ENCODE peak calls at places on chromosomes 3 and 15, in seven cellular contexts. R, L, D, T, U, V and I are unnamed samples. For H4K20me1, the result is how much of the 10 kb centered on the place peaks cover.

GRCh38 chr3:183400352-183400751 is 28.1 kb downstream of the MCF2L2 start:
- DNase-seq in R (no peak), L (no peak), D (no peak), T (peak), U (no peak), V (peak), I (no peak)

GRCh38 chr3:195183071-195183776 is 87.7 kb downstream of the XXYLT1 start:
- DNase-seq in R (no peak), L (no peak), D (no peak), T (no peak), U (no peak), V (no peak), I (no peak)

GRCh38 chr15:92884459-92884812 is 15.7 kb upstream of the CHD2 start:
- DNase-seq in R (no peak), L (no peak), D (no peak), T (no peak), U (no peak), V (no peak), I (no peak)

GRCh38 chr3:57006949-57007419 is 53.5 kb upstream of the SPATA12 start:
- DNase-seq in R (peak), L (peak), D (peak), T (no peak), U (peak), V (peak), I (peak)

GRCh38 chr3:161884830-161885229 is 388.2 kb downstream of the OTOL1 start:
- DNase-seq in R (no peak), L (no peak), D (no peak), T (no peak), U (no peak), V (no peak), I (no peak)

GRCh38 chr3:180280601-180281000 is 243.9 kb upstream of the PEX5L start:
- DNase-seq in R (no peak), L (peak), D (no peak), T (no peak), U (no peak), V (no peak), I (no peak)

GRCh38 chr15:71501344-71502128 is 308.8 kb upstream of the NR2E3 start:
- DNase-seq in R (no peak), L (no peak), D (no peak), T (no peak), U (no peak), V (no peak), I (no peak)

GRCh38 chr3:134769469-134769868 is 25.6 kb upstream of the EPHB1 start:
- DNase-seq in R (no peak), L (no peak), D (no peak), T (no peak), U (no peak), V (no peak), I (no peak)

GRCh38 chr15:78241017-78241416 is 6.7 kb upstream of the ACSBG1 start:
- DNase-seq in R (peak), L (peak), D (peak), T (peak), U (peak), V (peak), I (no peak)

GRCh38 chr15:76682259-76682658 is 222.9 kb downstream of the SCAPER start:
- DNase-seq in R (no peak), L (no peak), D (no peak), T (no peak), U (no peak), V (no peak), I (no peak)

GRCh38 chr3:112101946-112102345 is 15.8 kb downstream of the C3orf52 start:
- DNase-seq in R (no peak), L (peak), D (no peak), T (no peak), U (no peak), V (no peak), I (peak)

GRCh38 chr3:118810499-118811035 is 224.1 kb downstream of the IGSF11 start:
- DNase-seq in R (no peak), L (no peak), D (no peak), T (no peak), U (peak), V (no peak), I (no peak)

GRCh38 chr15:66066439-66066838 is 187.1 kb downstream of the MEGF11 start:
- DNase-seq in R (no peak), L (no peak), D (no peak), T (no peak), U (no peak), V (no peak), I (no peak)

GRCh38 chr3:126515066-126515706 is 2.4 kb downstream of the UROC1 start:
- DNase-seq in R (no peak), L (no peak), D (no peak), T (no peak), U (no peak), V (no peak), I (no peak)

GRCh38 chr3:195032955-195033354 is 238.0 kb downstream of the XXYLT1 start:
- DNase-seq in R (no peak), L (peak), D (no peak), T (no peak), U (no peak), V (no peak), I (no peak)

GRCh38 chr15:73631915-73632669 is 1.1 kb downstream of the NPTN start:
- DNase-seq in R (peak), L (no peak), D (peak), T (peak), U (no peak), V (peak), I (no peak)

GRCh38 chr15:73630796-73631471 is 2.3 kb downstream of the NPTN start:
- DNase-seq in R (peak), L (no peak), D (no peak), T (no peak), U (no peak), V (no peak), I (no peak)

GRCh38 chr15:73633111-73633990 is at the start of gene NPTN:
- DNase-seq in R (peak), L (peak), D (peak), T (peak), U (peak), V (peak), I (peak)

GRCh38 chr15:73633991-73634495 is 854 bp upstream of the NPTN start:
- DNase-seq in R (peak), L (peak), D (no peak), T (no peak), U (peak), V (no peak), I (no peak)

GRCh38 chr15:73632670-73633058 is 525 bp downstream of the NPTN start:
- DNase-seq in R (no peak), L (no peak), D (no peak), T (peak), U (no peak), V (peak), I (no peak)
- H4K20me1 ChIP-seq in R (under half), L (under half), D (under half), T (half or more), U (under half), V (under half), I (under half)

GRCh38 chr3:137765310-137766033 is 1.4 kb downstream of the SOX14 start:
- DNase-seq in R (no peak), L (no peak), D (no peak), T (peak), U (no peak), V (peak), I (no peak)
- TF ChIP-seq EZH2 in R (no peak), L (no peak), D (no peak), T (peak), U (no peak), V (peak), I (peak)

DNA sequence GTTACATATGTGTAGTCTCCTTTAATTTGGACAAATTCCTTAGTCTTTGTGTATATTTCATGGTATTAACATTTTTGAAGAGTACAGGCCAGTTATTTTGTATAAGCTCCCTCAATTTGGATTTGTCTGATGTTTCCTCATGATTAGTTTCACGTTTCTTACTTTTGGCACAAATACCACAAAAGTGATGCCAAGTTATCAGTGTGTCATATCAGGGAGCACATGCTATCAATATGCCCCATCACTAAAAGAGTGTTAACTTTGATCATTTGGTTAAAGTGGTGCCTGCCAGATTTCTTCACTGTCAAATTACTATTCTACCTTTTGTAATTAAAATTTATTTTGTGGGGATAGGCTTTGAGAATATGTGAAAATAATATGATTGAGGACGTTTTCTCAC is 14.6 kb downstream of the PCNP start:
- DNase-seq in R (no peak), L (no peak), D (no peak), T (no peak), U (no peak), V (no peak), I (no peak)
- H4K20me1 ChIP-seq in R (under half), L (under half), D (under half), T (under half), U (under half), V (under half), I (under half)

DNA sequence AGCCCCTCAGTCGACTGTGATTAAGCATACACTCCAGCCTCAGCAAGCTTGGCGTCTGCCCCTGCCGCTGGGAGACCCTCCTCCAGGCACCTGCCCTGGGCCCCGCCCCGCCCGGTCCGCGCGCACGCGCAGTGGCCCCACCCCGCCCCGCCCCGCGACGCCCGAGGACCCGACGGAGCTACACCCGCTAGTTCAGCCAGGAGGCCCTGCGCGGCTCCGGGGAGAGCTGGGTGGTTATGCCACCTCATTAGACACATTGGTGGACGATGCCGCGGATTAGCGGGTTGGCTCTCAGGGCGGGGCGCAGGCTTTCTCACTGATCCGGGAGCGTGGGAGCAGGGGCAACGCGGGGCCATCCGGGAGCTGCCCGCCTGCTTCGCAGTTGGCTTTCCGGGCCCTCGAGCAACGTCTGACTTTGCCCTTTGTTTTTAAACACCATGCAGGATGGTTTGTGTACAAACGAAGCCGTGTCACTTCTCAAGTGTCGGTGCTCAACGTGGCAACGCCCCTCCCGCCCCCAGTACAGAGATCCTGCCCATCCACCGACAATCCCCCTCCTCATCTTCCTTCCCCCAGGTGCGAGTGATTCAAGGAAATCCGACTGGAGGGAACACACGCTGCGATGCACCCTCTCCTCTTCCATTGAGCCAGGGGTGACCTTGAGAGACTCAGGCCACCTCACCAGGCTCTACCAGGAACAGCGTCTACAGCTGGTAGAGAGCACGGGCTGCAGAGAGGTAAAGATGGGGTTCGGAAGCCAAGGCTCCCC is 109.3 kb downstream of the SHQ1 start:
- DNase-seq in R (peak), L (no peak), D (peak), T (peak), U (no peak), V (peak), I (no peak)
- TF ChIP-seq EZH2 in R (no peak), L (no peak), D (no peak), T (no peak), U (no peak), V (no peak), I (no peak)